ENCODE peak calls at places on chromosome 18, in seven cellular contexts. N, A, P, V, T, X and D are unnamed samples.
A peak's percentile ranks its signal among the peaks of the same experiment; 100 is the strongest.

GRCh38 chr18:69239849-69240248 is 160.8 kb upstream of the DOK6 start:
- DNase-seq in N (no peak), A (no peak), P (no peak), V (no peak), T (no peak), X (no peak), D (no peak)

GRCh38 chr18:9688036-9688741 is 19.9 kb upstream of the RAB31 start:
- DNase-seq in N (peak; percentile 76), A (no peak), P (peak; percentile 86), V (no peak), T (no peak), X (peak; percentile 30), D (peak; percentile 23)

GRCh38 chr18:58095655-58096054 is 51.6 kb downstream of the NEDD4L start:
- DNase-seq in N (no peak), A (no peak), P (no peak), V (no peak), T (no peak), X (no peak), D (no peak)

GRCh38 chr18:50428531-50429206 is 53.8 kb downstream of the SKA1 start:
- DNase-seq in N (peak; percentile 7), A (no peak), P (no peak), V (no peak), T (no peak), X (peak; percentile 7), D (no peak)

GRCh38 chr18:3405713-3406112 is 44.3 kb upstream of the TGIF1 start:
- DNase-seq in N (no peak), A (no peak), P (no peak), V (no peak), T (no peak), X (no peak), D (no peak)

GRCh38 chr18:58755304-58756010 is 84.2 kb downstream of the MALT1 start:
- DNase-seq in N (no peak), A (no peak), P (no peak), V (no peak), T (no peak), X (no peak), D (no peak)

GRCh38 chr18:36265035-36265434 is 32.5 kb upstream of the FHOD3 start:
- DNase-seq in N (peak; percentile 22), A (no peak), P (peak; percentile 56), V (no peak), T (no peak), X (no peak), D (no peak)

GRCh38 chr18:5073026-5073944 is 123.8 kb downstream of the AKAIN1 start:
- DNase-seq in N (peak; percentile 24), A (peak; percentile 13), P (peak; percentile 17), V (no peak), T (peak; percentile 31), X (peak; percentile 59), D (peak; percentile 57)

GRCh38 chr18:6158958-6159357 is 255.8 kb downstream of the L3MBTL4 start:
- DNase-seq in N (no peak), A (no peak), P (no peak), V (no peak), T (no peak), X (no peak), D (no peak)

GRCh38 chr18:903703-904102 is 968 bp upstream of the ADCYAP1 start:
- DNase-seq in N (peak; percentile 69), A (no peak), P (peak; percentile 49), V (peak; percentile 14), T (no peak), X (peak; percentile 48), D (peak; percentile 57)

GRCh38 chr18:7096838-7097237 is 20.8 kb downstream of the LAMA1 start:
- DNase-seq in N (no peak), A (no peak), P (peak; percentile 8), V (no peak), T (no peak), X (no peak), D (no peak)

GRCh38 chr18:22691988-22692710 is 241.0 kb upstream of the RBBP8 start:
- DNase-seq in N (no peak), A (no peak), P (peak; percentile 98), V (no peak), T (no peak), X (peak; percentile 95), D (no peak)

GRCh38 chr18:58808349-58808748 is 56.3 kb upstream of the ZNF532 start:
- DNase-seq in N (no peak), A (no peak), P (no peak), V (no peak), T (no peak), X (no peak), D (no peak)

GRCh38 chr18:55647331-55647730 is 59.3 kb upstream of the TCF4 start:
- DNase-seq in N (no peak), A (no peak), P (peak; percentile 59), V (no peak), T (no peak), X (peak; percentile 26), D (no peak)

GRCh38 chr18:25399554-25399953 is 47.6 kb upstream of the ZNF521 start:
- DNase-seq in N (no peak), A (no peak), P (peak; percentile 54), V (no peak), T (no peak), X (peak; percentile 43), D (peak; percentile 24)

GRCh38 chr18:48540329-48541025 is 1.6 kb downstream of the CTIF start:
- DNase-seq in N (peak; percentile 70), A (no peak), P (peak; percentile 63), V (no peak), T (peak; percentile 57), X (peak; percentile 92), D (peak; percentile 29)

GRCh38 chr18:8469793-8470192 is 139.4 kb upstream of the RAB12 start:
- DNase-seq in N (no peak), A (no peak), P (peak; percentile 59), V (no peak), T (no peak), X (peak; percentile 73), D (no peak)

GRCh38 chr18:55920063-55920462 is 332.1 kb upstream of the TCF4 start:
- DNase-seq in N (no peak), A (no peak), P (no peak), V (no peak), T (no peak), X (no peak), D (peak; percentile 10)

GRCh38 chr18:9831723-9832199 is 54.0 kb upstream of the TXNDC2 start:
- DNase-seq in N (no peak), A (no peak), P (no peak), V (no peak), T (no peak), X (no peak), D (no peak)

GRCh38 chr18:28175930-28176673 is 828 bp downstream of the CDH2 start:
- DNase-seq in N (no peak), A (no peak), P (peak; percentile 48), V (no peak), T (no peak), X (peak; percentile 66), D (peak; percentile 43)

GRCh38 chr18:60092073-60092472 is 192.3 kb downstream of the PMAIP1 start:
- DNase-seq in N (no peak), A (no peak), P (no peak), V (no peak), T (no peak), X (peak; percentile 16), D (no peak)

GRCh38 chr18:1018211-1018651 is 113.6 kb downstream of the ADCYAP1 start:
- DNase-seq in N (no peak), A (no peak), P (peak; percentile 85), V (no peak), T (no peak), X (peak; percentile 34), D (no peak)

GRCh38 chr18:158128-159036 is at the start of gene USP14:
- DNase-seq in N (peak; percentile 99), A (peak; percentile 78), P (peak; percentile 97), V (peak; percentile 66), T (peak; percentile 94), X (peak; percentile 98), D (peak; percentile 95)

DNA sequence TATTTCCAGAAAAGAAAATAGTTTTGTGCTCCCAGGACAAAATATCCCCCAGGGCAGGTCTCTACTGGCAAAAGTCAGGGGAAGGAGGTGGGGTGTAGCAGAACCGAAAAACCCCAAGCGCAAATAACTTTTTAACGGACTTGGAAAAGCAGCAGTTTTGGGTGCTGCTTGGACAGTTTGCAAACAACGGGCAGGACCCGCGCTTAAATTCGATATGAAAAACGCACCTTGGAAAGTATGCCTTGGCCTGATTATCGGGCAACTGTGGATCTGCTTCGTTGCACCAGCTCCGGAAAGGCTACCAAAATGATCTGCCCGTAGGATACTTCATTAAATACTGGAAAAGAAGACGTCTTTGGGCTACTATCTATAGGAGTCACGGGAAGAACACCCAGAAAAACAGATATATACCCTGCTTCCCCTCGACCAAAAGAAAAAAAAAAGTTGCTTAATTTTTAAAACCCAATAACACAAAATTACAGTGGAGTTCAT is 2.9 kb upstream of the KCTD1 start:
- DNase-seq in N (no peak), A (no peak), P (no peak), V (no peak), T (no peak), X (no peak), D (no peak)
- TF ChIP-seq EZH2 in N (no peak), A (no peak), P (no peak), V (no peak), T (no peak), X (no peak), D (no peak)

DNA sequence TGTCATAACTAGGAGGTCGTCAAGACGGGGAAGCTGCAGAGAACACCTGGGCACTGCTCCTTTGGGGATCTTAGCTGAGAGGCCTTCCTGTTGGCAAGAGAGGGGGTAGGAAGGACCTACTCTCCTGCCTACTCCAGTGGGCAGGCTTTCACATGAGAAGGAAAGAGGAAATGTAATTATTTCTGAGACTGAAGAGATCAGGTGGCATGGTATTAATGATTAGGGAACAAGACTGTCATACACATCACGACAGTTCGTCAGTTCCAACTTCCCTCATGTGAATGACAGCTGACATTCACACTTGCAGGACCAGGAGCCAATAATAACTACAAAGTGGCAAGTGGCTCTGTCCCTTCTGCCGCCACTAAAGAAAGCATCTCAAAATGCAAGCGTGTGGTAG is 89.9 kb downstream of the ZCCHC2 start:
- DNase-seq in N (no peak), A (no peak), P (no peak), V (no peak), T (no peak), X (no peak), D (no peak)
- TF ChIP-seq EZH2 in N (no peak), A (no peak), P (no peak), V (no peak), T (no peak), X (no peak), D (no peak)

DNA sequence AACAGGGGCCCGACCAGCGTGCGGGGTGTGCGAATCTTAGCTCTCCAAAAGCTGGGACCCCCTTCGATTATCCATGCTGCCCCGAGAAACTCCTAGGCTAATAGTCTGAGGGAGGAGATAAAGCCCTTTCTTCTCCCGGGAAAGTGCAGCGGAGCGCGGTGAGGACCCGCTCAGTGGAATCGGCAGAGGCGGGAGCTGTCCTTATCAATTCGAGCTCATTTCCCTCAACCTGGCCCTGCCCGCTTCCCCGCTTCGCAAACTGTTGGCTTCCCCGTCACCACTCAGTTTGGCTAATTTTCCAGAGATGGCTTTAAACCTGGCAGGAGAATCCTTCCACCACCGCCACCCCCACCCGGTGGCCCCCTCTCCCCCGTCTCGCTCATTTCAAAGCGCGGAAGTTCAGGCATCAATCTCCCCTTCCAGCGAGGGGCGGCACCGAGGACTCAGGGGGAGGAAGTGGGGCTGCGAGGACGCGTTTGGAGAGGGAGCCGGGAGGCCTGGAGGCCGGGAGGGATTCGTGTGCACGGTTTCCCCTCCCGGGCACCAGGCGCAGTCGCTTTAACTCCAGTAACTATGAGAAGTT is 1.6 kb downstream of the KLHL14 start:
- DNase-seq in N (no peak), A (no peak), P (peak; percentile 18), V (no peak), T (peak; percentile 25), X (no peak), D (no peak)
- TF ChIP-seq EZH2 in N (no peak), A (no peak), P (peak; percentile 87), V (no peak), T (no peak), X (peak; percentile 97), D (no peak)

GRCh38 chr18:79394438-79395307 is 1.1 kb upstream of the NFATC1 start:
- DNase-seq in N (no peak), A (no peak), P (peak; percentile 56), V (peak; percentile 68), T (no peak), X (peak; percentile 85), D (peak; percentile 48)
- TF ChIP-seq EZH2 in N (no peak), A (no peak), P (no peak), V (no peak), T (peak; percentile 96), X (no peak), D (no peak)